ENCODE peak calls at places on chromosome 18, in seven cellular contexts. M is A549, I is gastrocnemius medialis, N is left lung, F is AG09319, O is AG09309, Q is chondrocyte. Z is an unnamed sample.

GRCh38 chr18:13273800-13274199 is 55.2 kb downstream of the LDLRAD4 start:
- DNase-seq in M (no peak), I (no peak), N (no peak), F (no peak), O (no peak), Q (peak), Z (no peak)

GRCh38 chr18:40367576-40367975 is 1587.5 kb upstream of the PIK3C3 start:
- DNase-seq in M (no peak), I (no peak), N (no peak), F (no peak), O (no peak), Q (no peak), Z (no peak)

GRCh38 chr18:79680100-79680879 is 687 bp downstream of the CTDP1 start:
- DNase-seq in M (peak), I (no peak), N (no peak), F (no peak), O (no peak), Q (no peak), Z (peak)

GRCh38 chr18:715626-716025 is 3.2 kb upstream of the ENOSF1 start:
- DNase-seq in M (no peak), I (no peak), N (no peak), F (peak), O (peak), Q (no peak), Z (no peak)

GRCh38 chr18:9614401-9615279 is at the start of gene PPP4R1:
- DNase-seq in M (peak), I (peak), N (peak), F (no peak), O (no peak), Q (peak), Z (peak)

GRCh38 chr18:57831597-57832377 is 28.7 kb upstream of the ATP8B1 start:
- DNase-seq in M (no peak), I (no peak), N (no peak), F (no peak), O (no peak), Q (no peak), Z (no peak)

GRCh38 chr18:59634096-59634495 is 63.1 kb downstream of the CCBE1 start:
- DNase-seq in M (no peak), I (no peak), N (no peak), F (no peak), O (no peak), Q (no peak), Z (no peak)

GRCh38 chr18:907171-907879 is 2.7 kb downstream of the ADCYAP1 start:
- DNase-seq in M (no peak), I (no peak), N (no peak), F (no peak), O (no peak), Q (no peak), Z (no peak)

GRCh38 chr18:71287268-71287667 is 998.4 kb downstream of the SOCS6 start:
- DNase-seq in M (no peak), I (no peak), N (no peak), F (no peak), O (no peak), Q (no peak), Z (no peak)

GRCh38 chr18:79941473-79942119 is 9.9 kb downstream of the SLC66A2 start:
- DNase-seq in M (no peak), I (peak), N (peak), F (no peak), O (no peak), Q (peak), Z (no peak)

GRCh38 chr18:33826151-33826550 is 248.1 kb downstream of the ASXL3 start:
- DNase-seq in M (no peak), I (no peak), N (no peak), F (no peak), O (no peak), Q (no peak), Z (no peak)

GRCh38 chr18:59837586-59837985 is 62.2 kb upstream of the PMAIP1 start:
- DNase-seq in M (peak), I (no peak), N (no peak), F (peak), O (no peak), Q (no peak), Z (no peak)

GRCh38 chr18:63476666-63477065 is at the start of gene SERPINB5:
- DNase-seq in M (no peak), I (no peak), N (no peak), F (no peak), O (no peak), Q (no peak), Z (no peak)

GRCh38 chr18:69267895-69268294 is 132.8 kb upstream of the DOK6 start:
- DNase-seq in M (no peak), I (no peak), N (no peak), F (no peak), O (no peak), Q (no peak), Z (no peak)

GRCh38 chr18:48192542-48192941 is 216.6 kb downstream of the ZBTB7C start:
- DNase-seq in M (no peak), I (no peak), N (no peak), F (no peak), O (no peak), Q (no peak), Z (no peak)

GRCh38 chr18:24317370-24317769 is 80.3 kb downstream of the OSBPL1A start:
- DNase-seq in M (no peak), I (no peak), N (no peak), F (no peak), O (no peak), Q (no peak), Z (no peak)

GRCh38 chr18:24127735-24128134 is 11.1 kb upstream of the CABYR start:
- DNase-seq in M (no peak), I (no peak), N (no peak), F (no peak), O (no peak), Q (no peak), Z (no peak)

GRCh38 chr18:25883091-25883490 is 207.3 kb downstream of the SS18 start:
- DNase-seq in M (no peak), I (no peak), N (no peak), F (no peak), O (no peak), Q (no peak), Z (no peak)

GRCh38 chr18:78477840-78478239 is 501.8 kb upstream of the SALL3 start:
- DNase-seq in M (no peak), I (no peak), N (no peak), F (no peak), O (no peak), Q (no peak), Z (no peak)

GRCh38 chr18:79463424-79463960 is 67.8 kb downstream of the NFATC1 start:
- DNase-seq in M (no peak), I (no peak), N (no peak), F (no peak), O (no peak), Q (no peak), Z (no peak)

GRCh38 chr18:41075212-41075611 is 879.8 kb upstream of the PIK3C3 start:
- DNase-seq in M (peak), I (no peak), N (no peak), F (no peak), O (no peak), Q (no peak), Z (no peak)

GRCh38 chr18:573385-573784 is 6.8 kb upstream of the CETN1 start:
- DNase-seq in M (no peak), I (no peak), N (no peak), F (no peak), O (no peak), Q (no peak), Z (no peak)

GRCh38 chr18:48656582-48656981 is 117.8 kb downstream of the CTIF start:
- DNase-seq in M (no peak), I (no peak), N (no peak), F (no peak), O (no peak), Q (no peak), Z (no peak)

GRCh38 chr18:37721544-37722302 is 156.1 kb upstream of the CELF4 start:
- DNase-seq in M (no peak), I (no peak), N (no peak), F (no peak), O (no peak), Q (no peak), Z (no peak)

GRCh38 chr18:71027531-71027930 is 738.7 kb downstream of the SOCS6 start:
- DNase-seq in M (no peak), I (no peak), N (no peak), F (no peak), O (no peak), Q (no peak), Z (no peak)

GRCh38 chr18:26056291-26056690 is 34.1 kb downstream of the SS18 start:
- DNase-seq in M (no peak), I (no peak), N (no peak), F (no peak), O (no peak), Q (no peak), Z (no peak)

GRCh38 chr18:76615065-76615733 is 120.2 kb upstream of the ZNF516 start:
- DNase-seq in M (no peak), I (no peak), N (no peak), F (no peak), O (no peak), Q (no peak), Z (no peak)

GRCh38 chr18:32333781-32334180 is 136.9 kb downstream of the GAREM1 start:
- DNase-seq in M (no peak), I (no peak), N (no peak), F (no peak), O (no peak), Q (no peak), Z (no peak)

GRCh38 chr18:12657849-12658829 is at the start of gene SPIRE1:
- DNase-seq in M (peak), I (peak), N (peak), F (no peak), O (no peak), Q (no peak), Z (peak)

GRCh38 chr18:73852789-73853188 is 294.8 kb downstream of the FBXO15 start:
- DNase-seq in M (no peak), I (no peak), N (no peak), F (no peak), O (no peak), Q (no peak), Z (no peak)

GRCh38 chr18:46810481-46811000 is 53.7 kb upstream of the ST8SIA5 start:
- DNase-seq in M (no peak), I (no peak), N (no peak), F (no peak), O (no peak), Q (no peak), Z (no peak)

GRCh38 chr18:22609642-22610041 is 191.9 kb upstream of the CTAGE1 start:
- DNase-seq in M (peak), I (no peak), N (no peak), F (no peak), O (no peak), Q (no peak), Z (no peak)

GRCh38 chr18:62844850-62845643 is 129.7 kb downstream of the PHLPP1 start:
- DNase-seq in M (no peak), I (no peak), N (no peak), F (no peak), O (no peak), Q (no peak), Z (no peak)

GRCh38 chr18:64116806-64117205 is 32.1 kb downstream of the LINC00305 start:
- DNase-seq in M (no peak), I (no peak), N (no peak), F (no peak), O (no peak), Q (no peak), Z (no peak)

DNA sequence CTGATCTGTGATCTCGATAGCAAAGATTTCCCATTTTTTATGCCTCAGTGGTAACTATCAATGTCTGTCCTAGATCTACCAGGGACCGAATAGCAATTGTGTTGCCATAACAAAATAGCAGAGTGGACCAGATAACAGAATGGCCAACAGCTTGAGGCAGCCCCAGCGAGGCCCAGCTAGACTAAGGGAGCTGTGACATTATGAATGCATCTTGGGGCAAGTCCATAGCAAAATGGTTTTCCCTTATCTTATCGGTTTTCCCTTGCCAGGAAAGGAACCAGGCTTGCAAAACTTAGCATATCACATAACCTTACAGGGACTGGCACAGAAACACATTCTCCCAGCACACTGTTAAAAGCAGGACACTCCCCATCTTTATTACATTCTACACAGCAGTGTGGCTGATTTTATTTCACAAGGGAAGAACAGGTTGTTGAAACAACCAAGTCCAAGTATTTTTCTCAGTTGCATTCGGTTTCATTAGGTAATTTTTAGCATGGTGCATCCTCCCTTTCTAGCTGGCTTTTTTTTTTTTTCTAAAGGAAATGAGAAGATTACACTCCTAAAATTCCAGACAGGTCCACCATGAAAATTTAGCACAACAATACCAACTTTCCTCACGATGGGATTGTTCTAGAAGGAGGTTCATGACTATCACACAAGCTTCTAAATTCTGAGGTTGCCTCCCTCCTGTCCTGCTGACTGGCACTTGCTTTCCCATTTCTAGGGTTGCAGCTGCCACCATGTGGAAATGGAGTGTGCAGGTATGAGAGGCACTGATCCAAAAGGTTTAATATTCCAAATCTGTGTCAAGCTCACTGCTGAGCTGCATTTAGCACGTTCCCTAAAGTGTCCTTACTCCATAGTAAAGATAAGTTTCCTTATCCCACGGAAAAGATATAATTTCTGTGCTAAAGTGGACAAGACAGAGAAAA is 97.0 kb upstream of the SLC35G4 start:
- DNase-seq in M (peak), I (peak), N (no peak), F (no peak), O (no peak), Q (no peak), Z (no peak)
- TF ChIP-seq CTCF in M (peak), I (peak), N (no peak), F (peak), O (peak), Q (peak), Z (no peak)

DNA sequence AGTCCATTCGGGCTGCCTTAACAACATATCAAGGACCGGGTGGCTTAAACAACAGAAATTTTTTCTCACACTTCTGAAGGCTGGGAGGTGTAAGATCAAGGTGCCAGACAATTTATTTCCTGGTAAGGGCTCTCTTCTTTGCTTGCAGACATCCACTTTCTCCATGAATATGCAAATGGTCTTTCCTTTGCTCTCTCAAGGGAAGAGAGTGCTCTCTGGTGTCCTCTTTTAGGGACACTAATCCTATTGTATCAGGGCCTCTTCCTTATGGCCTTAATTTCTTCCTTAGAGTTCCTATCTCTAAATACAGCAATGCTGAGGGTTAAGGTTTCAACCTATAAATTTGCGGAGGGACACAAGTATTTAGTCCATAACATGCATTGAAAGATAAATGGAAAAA is 770.8 kb downstream of the DSC3 start:
- DNase-seq in M (no peak), I (no peak), N (no peak), F (no peak), O (no peak), Q (no peak), Z (no peak)
- TF ChIP-seq CTCF in M (no peak), I (no peak), N (no peak), F (no peak), O (no peak), Q (peak), Z (no peak)

GRCh38 chr18:75546964-75547363 is 119.5 kb upstream of the SMIM21 start:
- DNase-seq in M (peak), I (no peak), N (no peak), F (no peak), O (no peak), Q (no peak), Z (no peak)
- TF ChIP-seq CTCF in M (no peak), I (no peak), N (no peak), F (no peak), O (no peak), Q (peak), Z (no peak)

GRCh38 chr18:30280861-30281470 is 761.6 kb downstream of the DSC3 start:
- DNase-seq in M (peak), I (no peak), N (no peak), F (peak), O (peak), Q (no peak), Z (no peak)
- TF ChIP-seq CTCF in M (peak), I (no peak), N (peak), F (peak), O (peak), Q (peak), Z (peak)

GRCh38 chr18:55780591-55781071 is 192.6 kb upstream of the TCF4 start:
- DNase-seq in M (no peak), I (no peak), N (no peak), F (no peak), O (no peak), Q (no peak), Z (no peak)

GRCh38 chr18:55778731-55779460 is 190.9 kb upstream of the TCF4 start:
- DNase-seq in M (no peak), I (no peak), N (no peak), F (no peak), O (no peak), Q (no peak), Z (no peak)

GRCh38 chr18:55781481-55781957 is 193.5 kb upstream of the TCF4 start:
- DNase-seq in M (peak), I (peak), N (no peak), F (peak), O (no peak), Q (no peak), Z (no peak)

GRCh38 chr18:55779461-55779710 is 191.4 kb upstream of the TCF4 start:
- DNase-seq in M (no peak), I (no peak), N (no peak), F (no peak), O (no peak), Q (no peak), Z (no peak)

DNA sequence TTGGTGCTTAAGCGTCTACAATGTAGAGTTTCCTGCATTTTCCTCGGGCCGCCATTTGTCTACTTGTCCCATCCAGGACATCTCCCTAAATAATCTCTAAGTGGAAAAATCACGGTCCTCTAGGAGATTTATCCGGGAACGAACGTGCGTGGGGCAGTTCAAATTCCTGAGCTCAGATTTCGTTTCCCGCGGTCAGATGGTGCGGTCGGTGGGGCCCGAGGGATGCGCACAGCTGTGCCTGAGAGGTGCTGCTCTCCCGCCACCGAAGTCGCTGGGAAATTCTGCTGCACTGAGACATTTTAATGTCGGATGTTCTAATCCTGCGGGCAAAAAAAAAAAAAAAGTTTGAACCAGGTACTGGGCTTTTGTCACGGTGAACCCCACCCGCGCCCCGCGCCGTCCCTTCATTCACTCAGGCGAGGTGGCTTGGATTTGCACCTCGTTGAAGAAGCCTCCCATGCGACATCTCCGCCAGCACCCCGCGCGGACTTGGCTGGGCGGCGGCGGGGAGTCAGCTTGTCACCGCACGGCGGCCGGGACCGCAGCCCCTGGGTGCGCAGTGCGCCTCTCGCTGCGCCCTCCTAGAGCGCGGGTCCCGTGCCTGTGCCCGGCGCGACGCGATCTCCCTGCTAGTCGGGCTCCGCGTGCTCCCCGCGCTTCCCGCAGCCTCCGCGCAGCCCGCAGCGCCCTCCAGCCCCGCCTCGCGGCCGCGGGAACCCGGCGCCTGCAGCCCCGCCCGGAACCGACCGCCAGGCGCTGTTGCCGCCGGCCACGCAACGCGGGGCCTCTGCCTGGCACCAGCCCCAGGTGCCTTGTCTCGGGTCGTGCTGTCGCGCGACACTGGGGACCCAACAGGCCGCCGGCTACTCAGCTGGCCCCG is 192.0 kb upstream of the TCF4 start:
- DNase-seq in M (no peak), I (peak), N (peak), F (no peak), O (no peak), Q (peak), Z (no peak)
- TF ChIP-seq CTCF in M (no peak), I (peak), N (no peak), F (no peak), O (no peak), Q (peak), Z (no peak)

GRCh38 chr18:74963820-74964446 is 245.0 kb downstream of the PTGR3 start:
- DNase-seq in M (peak), I (no peak), N (peak), F (no peak), O (no peak), Q (no peak), Z (no peak)
- TF ChIP-seq CTCF in M (peak), I (no peak), N (no peak), F (peak), O (peak), Q (peak), Z (no peak)

GRCh38 chr18:8478968-8479370 is 130.3 kb upstream of the RAB12 start:
- DNase-seq in M (no peak), I (no peak), N (no peak), F (no peak), O (no peak), Q (no peak), Z (no peak)

GRCh38 chr18:8478166-8478967 is 130.9 kb upstream of the RAB12 start:
- DNase-seq in M (peak), I (peak), N (peak), F (no peak), O (no peak), Q (no peak), Z (no peak)

GRCh38 chr18:8477615-8478014 is 131.6 kb upstream of the RAB12 start:
- DNase-seq in M (no peak), I (no peak), N (no peak), F (no peak), O (no peak), Q (no peak), Z (no peak)

GRCh38 chr18:8479826-8480225 is 129.4 kb upstream of the RAB12 start:
- DNase-seq in M (no peak), I (no peak), N (no peak), F (no peak), O (no peak), Q (no peak), Z (no peak)

GRCh38 chr18:8480506-8481328 is 128.5 kb upstream of the RAB12 start:
- DNase-seq in M (peak), I (no peak), N (no peak), F (peak), O (peak), Q (no peak), Z (no peak)
- TF ChIP-seq CTCF in M (peak), I (peak), N (peak), F (peak), O (peak), Q (peak), Z (no peak)